ENCODE peak calls at places on chromosomes 11 and 22, in six cellular contexts. U is naive thymus-derived CD4-positive, alpha-beta T cell; C is heart left ventricle; G is PC-3; S is adrenal gland; N is transverse colon. P is an unnamed sample. For H3K4me1 and H3K27me3, the result is how much of the 10 kb centered on the place peaks cover.

GRCh38 chr11:223026-223789 is 12.9 kb downstream of the SIRT3 start:
- DNase-seq in S (no peak), U (no peak), N (no peak), G (no peak), C (no peak), P (no peak)

GRCh38 chr22:36301851-36302250 is 48.9 kb downstream of the APOL1 start:
- DNase-seq in U (no peak), G (peak), N (no peak), C (no peak), S (no peak), P (no peak)

GRCh38 chr11:119155733-119156492 is 7.1 kb downstream of the ABCG4 start:
- DNase-seq in C (no peak), S (no peak), N (peak), G (peak), U (no peak), P (no peak)

GRCh38 chr22:26587991-26588613 is 1.8 kb downstream of the TPST2 start:
- DNase-seq in U (no peak), N (no peak), G (no peak), C (no peak), S (no peak), P (no peak)

GRCh38 chr11:77999446-77999845 is 5.0 kb upstream of the INTS4 start:
- DNase-seq in U (no peak), G (no peak), N (no peak), S (no peak), C (no peak), P (no peak)

GRCh38 chr11:24082241-24082640 is 414.6 kb upstream of the LUZP2 start:
- DNase-seq in G (no peak), C (no peak), N (no peak), U (no peak), S (no peak), P (no peak)

GRCh38 chr11:2301631-2302272 is at the start of the genes C11orf21 and TSPAN32:
- DNase-seq in C (peak), G (peak), U (peak), N (peak), S (peak), P (peak)

GRCh38 chr22:23033116-23033905 is 37.0 kb upstream of the GNAZ start:
- DNase-seq in N (no peak), C (no peak), U (no peak), S (no peak), G (no peak), P (no peak)

GRCh38 chr11:77557553-77557952 is 32.2 kb upstream of the AQP11 start:
- DNase-seq in N (no peak), S (no peak), G (peak), U (no peak), C (no peak), P (no peak)

GRCh38 chr11:56783448-56784041 is 35.0 kb upstream of the OR9G4 start:
- DNase-seq in N (no peak), G (peak), U (no peak), S (no peak), C (no peak), P (no peak)

GRCh38 chr22:50674606-50675552 is 2.3 kb downstream of the SHANK3 start:
- DNase-seq in U (no peak), C (no peak), S (no peak), N (peak), G (peak), P (no peak)

GRCh38 chr22:49201046-49201970 is 626.4 kb downstream of the BRD1 start:
- DNase-seq in G (no peak), C (peak), N (no peak), S (peak), U (no peak), P (no peak)

GRCh38 chr11:85182437-85183109 is 444.6 kb downstream of the DLG2 start:
- DNase-seq in C (no peak), G (peak), U (no peak), S (no peak), N (no peak), P (no peak)

GRCh38 chr22:49658902-49659280 is 168.8 kb downstream of the BRD1 start:
- DNase-seq in S (no peak), C (no peak), G (no peak), U (no peak), N (no peak), P (no peak)

GRCh38 chr11:74057251-74058151 is 48.6 kb upstream of the UCP3 start:
- DNase-seq in S (no peak), N (no peak), U (no peak), C (no peak), G (peak), P (no peak)

GRCh38 chr11:130478881-130479280 is 30.4 kb downstream of the ADAMTS15 start:
- DNase-seq in N (no peak), S (no peak), G (no peak), C (no peak), U (no peak), P (no peak)

GRCh38 chr11:134033696-134034491 is 35.0 kb upstream of the JAM3 start:
- DNase-seq in G (peak), N (peak), S (peak), U (peak), C (peak), P (peak)

GRCh38 chr11:134038897-134039470 is 29.9 kb upstream of the JAM3 start:
- DNase-seq in S (no peak), G (no peak), U (no peak), C (peak), N (no peak), P (no peak)

GRCh38 chr11:134037093-134037908 is 31.6 kb upstream of the JAM3 start:
- DNase-seq in U (peak), N (peak), G (peak), S (peak), C (peak), P (peak)

GRCh38 chr11:134034496-134035381 is 34.1 kb upstream of the JAM3 start:
- DNase-seq in C (peak), N (no peak), G (peak), U (no peak), S (peak), P (no peak)

DNA sequence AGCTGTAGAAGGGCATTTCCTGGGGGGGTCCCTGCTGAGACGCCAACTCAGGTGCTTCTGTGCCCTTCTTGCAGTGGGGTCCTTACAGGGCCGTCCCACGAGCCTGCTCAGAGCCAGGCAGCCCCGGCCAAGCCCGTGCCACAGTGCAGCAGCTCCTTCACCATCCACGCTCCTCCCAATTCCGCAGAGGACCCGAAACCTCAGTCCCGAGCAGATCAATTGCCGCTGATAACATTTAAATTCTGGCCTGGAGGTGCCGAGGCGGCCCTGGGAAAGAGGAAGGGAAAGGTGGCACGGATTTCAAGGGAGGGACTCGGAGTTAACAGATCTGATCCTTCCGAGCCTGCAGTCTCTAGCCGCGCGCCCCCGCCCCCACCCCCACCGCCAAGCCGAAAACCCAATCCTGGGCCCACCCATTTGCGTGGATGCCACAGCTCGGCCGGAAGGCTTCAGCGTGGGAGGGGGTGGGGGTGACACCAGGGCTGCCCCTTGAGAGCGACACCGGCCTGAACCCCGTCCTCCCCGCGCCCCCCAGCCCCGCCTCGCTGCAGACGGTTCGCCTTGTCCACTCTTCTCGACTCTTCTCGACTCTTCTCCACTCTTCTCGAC is 32.3 kb upstream of the JAM3 start:
- DNase-seq in S (peak), U (no peak), C (no peak), G (no peak), N (no peak), P (no peak)
- H3K4me1 ChIP-seq in S (under half), U (under half), C (half or more), G (under half), N (under half), P (under half)

GRCh38 chr11:129366737-129367597 is 8.7 kb upstream of the BARX2 start:
- DNase-seq in U (no peak), G (peak), N (no peak), S (no peak), C (no peak), P (no peak)
- H3K27me3 ChIP-seq in U (under half), G (half or more), N (half or more), S (half or more), C (under half), P (under half)

GRCh38 chr11:35126000-35126878 is 12.7 kb upstream of the CD44 start:
- DNase-seq in N (no peak), S (no peak), G (no peak), C (no peak), U (no peak), P (no peak)
- H3K4me1 ChIP-seq in N (under half), S (under half), G (under half), C (under half), U (under half), P (under half)

GRCh38 chr11:96149743-96150555 is 193.0 kb downstream of the MAML2 start:
- DNase-seq in S (no peak), N (no peak), U (no peak), G (peak), C (no peak), P (no peak)
- H3K27me3 ChIP-seq in S (under half), N (under half), U (under half), G (under half), C (under half), P (under half)